ENCODE peak calls at places on chromosomes 3 and 15, in nine cellular contexts. Y, L, H, A, K, T, F, G and N are unnamed samples.
A peak's percentile ranks its signal among the peaks of the same experiment; 100 is the strongest.

GRCh38 chr3:126389112-126389791 is 5.5 kb upstream of the CFAP100 start:
- DNase-seq in G (peak; percentile 96), F (peak; percentile 99), T (peak; percentile 85), K (peak; percentile 87), A (peak; percentile 95), H (peak; percentile 94), Y (peak; percentile 81), L (peak; percentile 84), N (no peak)

GRCh38 chr3:5250467-5251195 is 63.1 kb downstream of the EDEM1 start:
- DNase-seq in G (no peak), H (peak; percentile 30), L (no peak), A (no peak), K (peak; percentile 38), Y (no peak), T (no peak), F (no peak), N (no peak)

GRCh38 chr3:55159711-55160110 is 231.9 kb upstream of the LRTM1 start:
- DNase-seq in K (no peak), F (no peak), A (no peak), T (no peak), Y (no peak), G (no peak), H (no peak), L (no peak), N (no peak)

GRCh38 chr3:192685801-192686200 is 41.5 kb downstream of the FGF12 start:
- DNase-seq in L (no peak), K (no peak), A (no peak), F (no peak), Y (no peak), G (no peak), T (no peak), H (no peak), N (no peak)

GRCh38 chr3:107897471-107898180 is 193.2 kb downstream of the CD47 start:
- DNase-seq in H (no peak), L (no peak), G (no peak), A (no peak), T (no peak), Y (no peak), F (no peak), K (no peak), N (no peak)

GRCh38 chr3:111069974-111070751 is 1.5 kb upstream of the NECTIN3 start:
- DNase-seq in Y (no peak), L (no peak), T (peak; percentile 25), F (no peak), K (peak; percentile 52), H (peak; percentile 18), G (no peak), A (peak; percentile 40), N (no peak)

GRCh38 chr3:190217081-190217480 is 96.4 kb upstream of the P3H2 start:
- DNase-seq in G (no peak), A (no peak), H (peak; percentile 66), Y (no peak), L (no peak), K (no peak), T (no peak), F (no peak), N (no peak)

GRCh38 chr15:82649226-82649999 is 2.2 kb upstream of the CPEB1 start:
- DNase-seq in K (no peak), T (no peak), F (no peak), H (no peak), Y (no peak), L (no peak), A (no peak), G (no peak), N (no peak)

DNA sequence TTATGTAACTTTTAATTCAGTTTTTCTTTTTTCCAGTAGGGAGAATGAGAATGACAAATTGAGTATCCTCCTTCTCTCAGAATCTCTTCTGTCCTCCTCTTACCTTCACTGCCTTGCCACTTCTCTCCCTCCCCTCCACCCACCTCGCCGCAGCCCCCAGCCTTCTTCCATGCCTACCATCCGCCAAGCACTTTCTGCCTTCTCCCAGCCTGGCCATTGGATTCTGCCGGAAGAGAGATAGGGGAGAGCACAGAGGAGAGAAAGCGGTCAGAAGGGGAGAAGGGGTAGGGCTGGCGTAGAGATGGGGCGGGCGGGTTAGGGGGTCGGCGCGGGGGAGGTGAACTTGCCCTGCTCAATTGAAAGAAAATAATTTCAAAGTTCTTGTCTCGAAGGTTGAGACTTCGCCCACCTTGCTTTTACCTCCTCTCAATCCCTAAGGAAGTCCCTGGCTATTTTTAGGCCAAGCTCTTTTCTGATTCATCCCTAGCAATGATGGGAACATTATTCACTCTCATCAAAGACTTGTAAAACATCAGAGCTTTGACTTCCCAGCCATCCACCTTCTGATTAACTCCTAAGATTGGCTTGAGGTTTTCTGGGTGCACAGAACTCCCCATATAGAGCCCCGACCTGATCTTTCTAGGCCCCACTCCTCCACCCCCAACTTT is 802 bp downstream of the C3orf52 start:
- DNase-seq in K (no peak), F (no peak), Y (no peak), L (no peak), H (peak; percentile 12), G (no peak), A (peak; percentile 16), T (no peak), N (no peak)
- TF ChIP-seq CTCF in K (no peak), F (no peak), Y (no peak), L (no peak), H (no peak), G (no peak), A (no peak), T (no peak), N (peak; percentile 0)

GRCh38 chr15:37045241-37045640 is 55.1 kb downstream of the MEIS2 start:
- DNase-seq in H (no peak), T (no peak), K (no peak), L (no peak), A (no peak), Y (no peak), G (no peak), F (no peak), N (no peak)
- H3K4me3 ChIP-seq in H (no peak overlapping the region), T (no peak overlapping the region), K (no peak overlapping the region), L (no peak overlapping the region), A (no peak overlapping the region), Y (no peak overlapping the region), G (no peak overlapping the region), F (no peak overlapping the region), N (no peak overlapping the region)

GRCh38 chr3:124847863-124848262 is 39.3 kb downstream of the ITGB5 start:
- DNase-seq in F (no peak), K (no peak), H (no peak), L (no peak), Y (no peak), A (no peak), G (no peak), T (no peak), N (no peak)
- H3K36me3 ChIP-seq in F (peaks cover 11% of the 10 kb centered on the region), K (no peaks in the 10 kb centered on the region), H (peaks cover 5% of the 10 kb centered on the region), L (no peaks in the 10 kb centered on the region), Y (no peaks in the 10 kb centered on the region), A (no peaks in the 10 kb centered on the region), G (no peaks in the 10 kb centered on the region), T (no peaks in the 10 kb centered on the region), N (peaks cover 1% of the 10 kb centered on the region)

DNA sequence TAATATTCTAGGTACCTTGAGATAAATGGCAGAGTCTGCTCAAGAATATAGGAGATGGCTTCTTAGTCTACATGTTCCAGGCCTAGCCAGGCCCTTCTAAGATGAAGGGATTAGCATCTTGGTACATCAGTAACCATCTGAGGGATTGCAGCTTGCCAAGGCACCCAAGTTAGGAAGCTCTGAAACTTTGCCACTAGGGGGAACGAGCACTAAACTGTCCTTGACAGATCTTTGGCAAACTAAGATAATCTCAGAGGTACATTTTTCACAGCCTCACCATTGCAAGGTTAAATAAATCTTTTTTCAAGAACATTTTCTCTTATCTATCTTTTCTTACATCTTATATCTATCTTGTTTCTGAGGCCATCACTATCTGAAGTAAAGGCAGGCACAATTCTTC is 351.2 kb downstream of the RAP2B start:
- DNase-seq in L (peak; percentile 34), A (peak; percentile 6), K (no peak), T (no peak), Y (peak; percentile 26), H (peak; percentile 13), F (no peak), G (no peak), N (no peak)
- TF ChIP-seq CTCF in L (peak; percentile 36), A (peak; percentile 10), K (no peak), T (peak; percentile 18), Y (peak; percentile 66), H (peak; percentile 19), F (no peak), G (peak; percentile 23), N (no peak)